ENCODE peak calls at places on chromosome 22, in five cellular contexts. One of them, this sample, is unnamed.
A peak's percentile ranks its signal among the peaks of the same experiment; 100 is the strongest.

GRCh38 chr22:38350444-38351359 is 33.5 kb upstream of the CSNK1E start:
- DNase-seq in suprapubic skin: no peak
- DNase-seq in RWPE2: no peak
- DNase-seq in retinal pigment epithelial cell: peak; percentile 32
- DNase-seq in PC-3: no peak
- DNase-seq in this sample: no peak

GRCh38 chr22:29555065-29555644 is 1.6 kb upstream of the THOC5 start:
- DNase-seq in retinal pigment epithelial cell: no peak
- DNase-seq in RWPE2: no peak
- DNase-seq in suprapubic skin: no peak
- DNase-seq in PC-3: no peak
- DNase-seq in this sample: no peak

GRCh38 chr22:50074551-50075042 is 10.6 kb downstream of the MLC1 start:
- DNase-seq in retinal pigment epithelial cell: no peak
- DNase-seq in RWPE2: no peak
- DNase-seq in suprapubic skin: no peak
- DNase-seq in PC-3: no peak
- DNase-seq in this sample: no peak

GRCh38 chr22:19969141-19969928 is 27.7 kb upstream of the TXNRD2 start:
- DNase-seq in retinal pigment epithelial cell: no peak
- DNase-seq in PC-3: no peak
- DNase-seq in RWPE2: no peak
- DNase-seq in suprapubic skin: no peak
- DNase-seq in this sample: no peak

GRCh38 chr22:17906978-17907730 is 117.2 kb downstream of the MICAL3 start:
- DNase-seq in retinal pigment epithelial cell: no peak
- DNase-seq in suprapubic skin: no peak
- DNase-seq in PC-3: no peak
- DNase-seq in RWPE2: no peak
- DNase-seq in this sample: no peak

GRCh38 chr22:17087176-17088131 is 2.7 kb downstream of the IL17RA start:
- DNase-seq in suprapubic skin: peak; percentile 43
- DNase-seq in retinal pigment epithelial cell: no peak
- DNase-seq in RWPE2: peak; percentile 10
- DNase-seq in PC-3: no peak
- DNase-seq in this sample: no peak

GRCh38 chr22:24208012-24208749 is 26.9 kb downstream of the SUSD2 start:
- DNase-seq in retinal pigment epithelial cell: no peak
- DNase-seq in suprapubic skin: no peak
- DNase-seq in RWPE2: no peak
- DNase-seq in PC-3: peak; percentile 95
- DNase-seq in this sample: peak; percentile 99

GRCh38 chr22:17258015-17258827 is 39.0 kb upstream of the ADA2 start:
- DNase-seq in suprapubic skin: no peak
- DNase-seq in RWPE2: no peak
- DNase-seq in retinal pigment epithelial cell: no peak
- DNase-seq in PC-3: peak; percentile 2
- DNase-seq in this sample: peak; percentile 53

GRCh38 chr22:37802310-37803194 is 5.2 kb upstream of the GCAT start:
- DNase-seq in PC-3: peak; percentile 30
- DNase-seq in RWPE2: peak; percentile 51
- DNase-seq in retinal pigment epithelial cell: no peak
- DNase-seq in suprapubic skin: no peak
- DNase-seq in this sample: no peak

GRCh38 chr22:29344137-29344536 is 28.6 kb upstream of the RASL10A start:
- DNase-seq in suprapubic skin: no peak
- DNase-seq in RWPE2: no peak
- DNase-seq in retinal pigment epithelial cell: peak; percentile 50
- DNase-seq in PC-3: peak; percentile 96
- DNase-seq in this sample: peak; percentile 89

GRCh38 chr22:41845380-41846267 is 12.7 kb downstream of the SREBF2 start:
- DNase-seq in PC-3: no peak
- DNase-seq in RWPE2: no peak
- DNase-seq in retinal pigment epithelial cell: no peak
- DNase-seq in suprapubic skin: no peak
- DNase-seq in this sample: no peak

GRCh38 chr22:50059185-50059880 is 1.2 kb upstream of the TTLL8 start:
- DNase-seq in RWPE2: peak; percentile 52
- DNase-seq in PC-3: no peak
- DNase-seq in retinal pigment epithelial cell: no peak
- DNase-seq in suprapubic skin: no peak
- DNase-seq in this sample: no peak

GRCh38 chr22:20465759-20466077 is 28.1 kb upstream of the SCARF2 start:
- DNase-seq in PC-3: no peak
- DNase-seq in retinal pigment epithelial cell: no peak
- DNase-seq in RWPE2: no peak
- DNase-seq in suprapubic skin: no peak
- DNase-seq in this sample: no peak

GRCh38 chr22:50641696-50642607 is 14.0 kb upstream of the ARSA start:
- DNase-seq in PC-3: no peak
- DNase-seq in suprapubic skin: no peak
- DNase-seq in retinal pigment epithelial cell: no peak
- DNase-seq in RWPE2: no peak
- DNase-seq in this sample: peak; percentile 14

GRCh38 chr22:19303785-19304184 is 12.3 kb upstream of the CLTCL1 start:
- DNase-seq in RWPE2: no peak
- DNase-seq in PC-3: no peak
- DNase-seq in retinal pigment epithelial cell: no peak
- DNase-seq in suprapubic skin: no peak
- DNase-seq in this sample: no peak

GRCh38 chr22:37025500-37026070 is 6.0 kb downstream of the MPST start:
- DNase-seq in retinal pigment epithelial cell: no peak
- DNase-seq in RWPE2: no peak
- DNase-seq in suprapubic skin: no peak
- DNase-seq in PC-3: no peak
- DNase-seq in this sample: no peak

GRCh38 chr22:42294034-42294985 is 23.9 kb upstream of the TCF20 start:
- DNase-seq in retinal pigment epithelial cell: no peak
- DNase-seq in RWPE2: no peak
- DNase-seq in suprapubic skin: no peak
- DNase-seq in PC-3: peak; percentile 23
- DNase-seq in this sample: peak; percentile 26

GRCh38 chr22:50224071-50224470 is 20.8 kb downstream of the TUBGCP6 start:
- DNase-seq in retinal pigment epithelial cell: no peak
- DNase-seq in PC-3: no peak
- DNase-seq in suprapubic skin: no peak
- DNase-seq in RWPE2: no peak
- DNase-seq in this sample: no peak

GRCh38 chr22:44825310-44826150 is 73.2 kb downstream of the ARHGAP8 start:
- DNase-seq in suprapubic skin: no peak
- DNase-seq in retinal pigment epithelial cell: no peak
- DNase-seq in PC-3: no peak
- DNase-seq in RWPE2: peak; percentile 48
- DNase-seq in this sample: no peak

GRCh38 chr22:40025856-40026255 is 31.1 kb downstream of the FAM83F start:
- DNase-seq in RWPE2: no peak
- DNase-seq in suprapubic skin: no peak
- DNase-seq in retinal pigment epithelial cell: no peak
- DNase-seq in PC-3: no peak
- DNase-seq in this sample: no peak

GRCh38 chr22:47449508-47450270 is 687.2 kb downstream of the TBC1D22A start:
- DNase-seq in retinal pigment epithelial cell: no peak
- DNase-seq in suprapubic skin: no peak
- DNase-seq in RWPE2: no peak
- DNase-seq in PC-3: no peak
- DNase-seq in this sample: no peak
- H3K4me3 ChIP-seq in retinal pigment epithelial cell: no peak overlapping the region
- H3K4me3 ChIP-seq in suprapubic skin: no peak overlapping the region
- H3K4me3 ChIP-seq in RWPE2: no peak overlapping the region
- H3K4me3 ChIP-seq in PC-3: no peak overlapping the region
- H3K4me3 ChIP-seq in this sample: no peak overlapping the region

GRCh38 chr22:30861688-30862552 is 106.7 kb downstream of the MORC2 start:
- DNase-seq in suprapubic skin: peak; percentile 34
- DNase-seq in PC-3: no peak
- DNase-seq in RWPE2: no peak
- DNase-seq in retinal pigment epithelial cell: no peak
- DNase-seq in this sample: no peak

GRCh38 chr22:30861131-30861530 is 107.4 kb downstream of the MORC2 start:
- DNase-seq in retinal pigment epithelial cell: no peak
- DNase-seq in suprapubic skin: peak; percentile 31
- DNase-seq in PC-3: no peak
- DNase-seq in RWPE2: no peak
- DNase-seq in this sample: no peak

GRCh38 chr22:30864441-30865420 is 103.8 kb downstream of the MORC2 start:
- DNase-seq in PC-3: no peak
- DNase-seq in suprapubic skin: peak; percentile 41
- DNase-seq in RWPE2: no peak
- DNase-seq in retinal pigment epithelial cell: no peak
- DNase-seq in this sample: no peak

GRCh38 chr22:30865656-30866055 is 102.9 kb downstream of the MORC2 start:
- DNase-seq in RWPE2: peak; percentile 20
- DNase-seq in retinal pigment epithelial cell: no peak
- DNase-seq in suprapubic skin: peak; percentile 22
- DNase-seq in PC-3: no peak
- DNase-seq in this sample: no peak

DNA sequence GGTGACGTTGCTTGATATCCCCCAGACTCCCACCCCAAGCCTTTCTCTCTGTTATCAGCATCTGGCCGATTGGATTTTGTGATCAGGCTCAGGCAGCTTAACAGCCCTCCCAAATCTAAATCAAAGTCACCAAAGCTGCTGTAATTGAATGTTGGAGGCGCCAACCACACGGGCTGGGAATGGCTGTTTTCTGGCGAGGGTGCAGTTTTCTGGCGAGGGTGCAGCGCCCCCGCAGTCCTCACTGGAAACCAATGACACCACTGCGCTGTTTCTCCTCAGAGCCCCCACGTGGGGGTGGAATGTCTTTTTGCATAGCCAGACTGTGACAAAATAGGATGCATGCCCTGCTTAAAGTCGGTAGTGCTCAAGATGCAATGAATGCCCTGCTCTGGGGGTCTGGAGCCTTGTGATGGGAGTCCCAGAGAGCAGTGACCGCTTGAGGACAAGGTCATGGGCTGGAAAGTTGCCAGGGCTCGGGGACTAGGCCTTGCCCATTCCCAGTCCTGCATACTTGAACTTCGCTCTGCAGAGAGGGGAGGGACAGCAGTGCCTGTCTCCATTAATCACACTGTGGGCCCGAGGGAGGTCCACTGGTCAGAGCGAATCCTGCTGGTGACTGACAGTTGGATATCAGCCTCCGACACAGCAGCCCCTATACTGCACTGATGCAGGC is 105.3 kb downstream of the MORC2 start:
- DNase-seq in PC-3: no peak
- DNase-seq in RWPE2: peak; percentile 58
- DNase-seq in suprapubic skin: peak; percentile 31
- DNase-seq in retinal pigment epithelial cell: no peak
- DNase-seq in this sample: no peak
- TF ChIP-seq CTCF in PC-3: no peak
- TF ChIP-seq CTCF in RWPE2: no peak
- TF ChIP-seq CTCF in suprapubic skin: no peak
- TF ChIP-seq CTCF in retinal pigment epithelial cell: no peak
- TF ChIP-seq CTCF in this sample: no peak

DNA sequence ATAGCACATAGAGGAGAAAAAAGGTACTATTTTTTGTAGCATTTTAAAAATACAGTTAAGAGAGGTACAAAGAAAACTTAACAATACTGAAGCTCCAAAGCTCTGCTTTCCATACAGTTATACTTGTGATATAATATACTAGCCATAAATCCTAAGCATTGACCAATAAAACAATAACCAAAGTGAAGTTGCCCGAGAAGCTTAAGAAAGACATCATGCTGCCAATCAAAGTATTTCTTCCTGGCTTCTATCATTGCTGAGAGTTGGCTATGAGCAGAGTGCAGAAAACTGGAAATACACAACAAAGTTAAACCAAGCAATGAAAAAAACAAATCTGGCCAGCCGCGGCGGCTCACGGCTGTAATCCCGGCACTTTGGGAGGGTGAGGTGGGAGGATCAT is 84.2 kb downstream of the RBFOX2 start:
- DNase-seq in retinal pigment epithelial cell: no peak
- DNase-seq in PC-3: no peak
- DNase-seq in RWPE2: no peak
- DNase-seq in suprapubic skin: no peak
- DNase-seq in this sample: no peak
- H3K4me3 ChIP-seq in retinal pigment epithelial cell: no peak overlapping the region
- H3K4me3 ChIP-seq in PC-3: no peak overlapping the region
- H3K4me3 ChIP-seq in RWPE2: no peak overlapping the region
- H3K4me3 ChIP-seq in suprapubic skin: no peak overlapping the region
- H3K4me3 ChIP-seq in this sample: no peak overlapping the region

DNA sequence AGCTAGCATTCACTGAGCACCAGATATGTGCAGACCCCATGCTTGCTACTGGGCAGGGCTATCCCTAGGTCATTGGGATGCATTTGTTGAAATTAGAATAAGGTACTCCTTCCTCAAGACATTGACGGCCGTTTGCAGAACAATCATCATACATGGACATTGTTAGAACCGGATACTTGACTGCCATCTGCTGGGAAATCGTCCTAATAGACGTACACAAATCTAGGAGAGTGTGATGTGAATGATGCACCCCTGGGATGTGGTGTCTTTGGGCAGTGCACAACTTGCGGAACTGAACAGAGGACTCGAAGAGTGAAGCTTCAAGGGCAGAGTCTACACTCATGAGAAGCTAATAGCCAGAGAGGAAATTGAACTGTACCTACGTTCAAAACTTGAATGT is 35.9 kb downstream of the MYO18B start:
- DNase-seq in suprapubic skin: no peak
- DNase-seq in PC-3: peak; percentile 54
- DNase-seq in RWPE2: no peak
- DNase-seq in retinal pigment epithelial cell: no peak
- DNase-seq in this sample: peak; percentile 46
- TF ChIP-seq CTCF in suprapubic skin: no peak
- TF ChIP-seq CTCF in PC-3: peak; percentile 41
- TF ChIP-seq CTCF in RWPE2: peak; percentile 41
- TF ChIP-seq CTCF in retinal pigment epithelial cell: peak; percentile 42
- TF ChIP-seq CTCF in this sample: peak; percentile 41